ENCODE peak calls at places on chromosome 13, in ten cellular contexts. U is CD8-positive, alpha-beta T cell; O is breast epithelium; K is A549; A is body of pancreas; Q is left ventricle myocardium inferior; C is adipocyte; W is IMR-90; J is K562; Y is osteoblast. N is an unnamed sample.

GRCh38 chr13:111976474-111977183 is 90.3 kb upstream of the SOX1 start:
- DNase-seq in Y (no peak), U (no peak), O (no peak), C (no peak), Q (no peak), J (no peak), K (no peak), A (no peak), W (no peak), N (no peak)

GRCh38 chr13:25046274-25046984 is 49.5 kb upstream of the PABPC3 start:
- DNase-seq in J (peak; percentile 17), A (no peak), W (no peak), Y (no peak), Q (no peak), C (peak; percentile 28), O (no peak), K (no peak), U (no peak), N (no peak)

GRCh38 chr13:98206946-98207345 is 29.9 kb upstream of the RNF113B start:
- DNase-seq in U (no peak), W (peak; percentile 99), A (no peak), Y (peak; percentile 81), C (peak; percentile 65), O (no peak), J (no peak), K (no peak), Q (no peak), N (peak; percentile 91)

GRCh38 chr13:75704194-75704941 is 68.2 kb downstream of the LMO7 start:
- DNase-seq in J (no peak), U (no peak), A (no peak), K (no peak), Y (peak; percentile 34), Q (no peak), W (peak; percentile 85), O (no peak), C (peak; percentile 49), N (peak; percentile 68)

GRCh38 chr13:110341445-110342247 is 34.6 kb downstream of the COL4A2 start:
- DNase-seq in J (no peak), Y (no peak), A (no peak), Q (no peak), K (no peak), W (peak; percentile 92), U (no peak), O (no peak), C (no peak), N (peak; percentile 91)

GRCh38 chr13:47334173-47334572 is 437.3 kb upstream of the HTR2A start:
- DNase-seq in Q (no peak), U (no peak), W (peak; percentile 93), Y (peak; percentile 68), K (no peak), J (no peak), C (peak; percentile 12), O (no peak), A (no peak), N (peak; percentile 74)

GRCh38 chr13:72696590-72696989 is 30.8 kb downstream of the MZT1 start:
- DNase-seq in K (no peak), Y (no peak), W (peak; percentile 10), J (no peak), C (peak; percentile 69), Q (no peak), O (no peak), U (no peak), A (no peak), N (no peak)

GRCh38 chr13:95020298-95020987 is 280.8 kb downstream of the ABCC4 start:
- DNase-seq in U (no peak), Y (no peak), W (no peak), J (no peak), C (no peak), O (no peak), K (no peak), A (no peak), Q (no peak), N (peak; percentile 39)

GRCh38 chr13:111518161-111518791 is 197.8 kb downstream of the TEX29 start:
- DNase-seq in C (no peak), K (no peak), W (no peak), J (no peak), O (no peak), U (no peak), Q (no peak), A (peak; percentile 27), Y (peak; percentile 86), N (no peak)

GRCh38 chr13:53105477-53105876 is 76.9 kb downstream of the OLFM4 start:
- DNase-seq in U (no peak), Q (no peak), K (no peak), A (no peak), Y (no peak), O (no peak), W (no peak), J (no peak), C (no peak), N (no peak)

GRCh38 chr13:50598338-50598737 is 245.2 kb downstream of the DLEU7 start:
- DNase-seq in C (no peak), O (no peak), Y (no peak), Q (no peak), J (no peak), A (no peak), U (no peak), W (no peak), K (no peak), N (no peak)

GRCh38 chr13:63308585-63308984 is 1892.9 kb upstream of the PCDH20 start:
- DNase-seq in Q (no peak), A (no peak), W (no peak), K (no peak), Y (no peak), J (no peak), U (no peak), C (no peak), O (no peak), N (no peak)

GRCh38 chr13:80239116-80239515 is 101.8 kb downstream of the SPRY2 start:
- DNase-seq in O (no peak), Q (no peak), Y (no peak), W (no peak), U (no peak), C (no peak), J (no peak), A (no peak), K (no peak), N (no peak)

GRCh38 chr13:81540777-81541176 is 1199.9 kb upstream of the SPRY2 start:
- DNase-seq in Y (no peak), O (no peak), A (no peak), Q (no peak), C (peak; percentile 72), W (no peak), J (no peak), K (no peak), U (no peak), N (no peak)

GRCh38 chr13:52850396-52851152 is 2.1 kb upstream of the PCDH8 start:
- DNase-seq in J (no peak), A (peak; percentile 72), K (peak; percentile 38), U (no peak), Q (peak; percentile 72), O (peak; percentile 32), Y (peak; percentile 98), C (peak; percentile 76), W (peak; percentile 7), N (no peak)

GRCh38 chr13:48393030-48393697 is 19.7 kb downstream of the LPAR6 start:
- DNase-seq in Y (no peak), J (no peak), Q (no peak), K (no peak), W (no peak), A (no peak), C (no peak), U (no peak), O (no peak), N (no peak)

GRCh38 chr13:109794095-109794494 is 7.7 kb upstream of the IRS2 start:
- DNase-seq in C (no peak), U (no peak), O (no peak), Y (no peak), Q (no peak), J (no peak), W (no peak), A (no peak), K (no peak), N (no peak)

GRCh38 chr13:91247768-91248167 is 99.7 kb upstream of the MIR17HG start:
- DNase-seq in J (no peak), K (no peak), Q (no peak), A (no peak), O (no peak), U (no peak), W (no peak), Y (no peak), C (peak; percentile 5), N (no peak)

GRCh38 chr13:40961826-40962225 is 57.3 kb downstream of the ELF1 start:
- DNase-seq in C (no peak), W (no peak), U (no peak), K (no peak), Y (no peak), Q (no peak), O (no peak), A (no peak), J (no peak), N (no peak)
- H3K4me3 ChIP-seq in C (no peak overlapping the region), W (no peak overlapping the region), U (no peak overlapping the region), K (no peak overlapping the region), Y (no peak overlapping the region), Q (no peak overlapping the region), O (no peak overlapping the region), A (no peak overlapping the region), J (no peak overlapping the region), N (no peak overlapping the region)

DNA sequence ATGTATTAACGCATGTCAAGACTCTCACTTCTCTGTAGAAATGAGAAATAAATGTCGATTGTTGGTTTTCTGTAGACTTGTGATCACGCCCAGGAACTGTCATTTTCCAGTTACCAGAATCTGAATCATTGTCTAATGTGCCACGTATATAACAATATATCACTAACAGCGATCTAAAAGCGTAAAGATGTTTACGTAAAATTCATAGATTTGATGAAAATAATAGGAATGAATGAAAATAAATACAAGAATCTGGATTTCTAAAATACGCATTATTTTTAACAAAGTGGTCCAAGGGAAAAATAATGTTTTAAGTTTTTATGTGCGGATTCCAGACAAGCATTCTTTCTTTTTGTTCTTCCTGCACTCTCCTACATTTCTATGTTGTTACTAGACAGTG is 13.9 kb downstream of the CDX2 start:
- DNase-seq in J (no peak), K (no peak), C (no peak), W (no peak), A (no peak), Y (peak; percentile 32), O (no peak), Q (no peak), U (no peak), N (no peak)
- H3K4me3 ChIP-seq in J (no peak overlapping the region), K (peak overlapping the region; percentile 60), C (no peak overlapping the region), W (no peak overlapping the region), A (no peak overlapping the region), Y (no peak overlapping the region), O (no peak overlapping the region), Q (no peak overlapping the region), U (no peak overlapping the region), N (no peak overlapping the region)

GRCh38 chr13:102758842-102759241 is 14.7 kb downstream of the TEX30 start:
- DNase-seq in A (no peak), Y (no peak), K (no peak), Q (no peak), C (no peak), W (no peak), U (no peak), O (no peak), J (no peak), N (no peak)
- H3K4me3 ChIP-seq in A (no peak overlapping the region), Y (no peak overlapping the region), K (no peak overlapping the region), Q (no peak overlapping the region), C (no peak overlapping the region), W (no peak overlapping the region), U (no peak overlapping the region), O (no peak overlapping the region), J (no peak overlapping the region), N (no peak overlapping the region)

DNA sequence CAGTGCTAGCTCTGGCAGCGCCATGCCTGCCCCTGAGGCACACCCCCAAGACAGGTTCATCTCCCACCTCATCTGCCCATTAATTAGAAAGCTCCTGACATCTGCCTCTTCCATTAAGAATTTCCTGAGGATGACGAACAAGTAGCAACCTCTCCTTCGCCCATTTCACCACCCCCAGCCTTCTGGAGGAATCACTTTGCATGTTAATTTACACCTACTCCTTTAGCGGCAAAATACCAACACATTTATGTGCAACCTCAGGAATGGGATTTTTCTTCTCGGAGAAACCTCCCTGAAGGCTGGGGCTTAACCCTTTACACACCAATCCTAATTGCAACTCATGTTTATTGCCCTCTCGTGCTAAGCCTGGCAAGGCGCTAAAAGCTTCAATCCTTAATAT is 13.8 kb downstream of the SLC7A1 start:
- DNase-seq in O (peak; percentile 5), Q (no peak), C (no peak), W (no peak), U (no peak), A (no peak), Y (no peak), K (no peak), J (no peak), N (no peak)
- H3K4me3 ChIP-seq in O (no peak overlapping the region), Q (no peak overlapping the region), C (no peak overlapping the region), W (no peak overlapping the region), U (no peak overlapping the region), A (no peak overlapping the region), Y (no peak overlapping the region), K (no peak overlapping the region), J (no peak overlapping the region), N (no peak overlapping the region)

N was measured in brain microvascular endothelial cell.